ENCODE peak calls at places on chromosomes 6 and 20, in five cellular contexts. T is IMR-90; M is CD4-positive, alpha-beta memory T cell; V is aorta; B is left lung. Z is an unnamed sample. For H3K4me1 and H3K9me3, the result is how much of the 10 kb centered on the place peaks cover.

GRCh38 chr6:12916001-12916400 is 199.4 kb downstream of the PHACTR1 start:
- DNase-seq in M (no peak), T (no peak), B (no peak), V (no peak), Z (no peak)

GRCh38 chr20:47666304-47666703 is 119.0 kb downstream of the SULF2 start:
- DNase-seq in B (no peak), M (no peak), V (no peak), T (no peak), Z (no peak)

GRCh38 chr6:143164565-143165105 is 103.9 kb downstream of the AIG1 start:
- DNase-seq in M (no peak), B (no peak), T (no peak), V (no peak), Z (no peak)

GRCh38 chr6:57021086-57021720 is 25.3 kb upstream of the KIAA1586 start:
- DNase-seq in V (no peak), B (no peak), T (peak), M (peak), Z (no peak)

GRCh38 chr6:155125916-155126315 is 130.8 kb downstream of the TIAM2 start:
- DNase-seq in V (no peak), M (no peak), T (peak), B (no peak), Z (no peak)

GRCh38 chr6:109595998-109596397 is 95.0 kb downstream of the AK9 start:
- DNase-seq in M (no peak), T (peak), V (no peak), B (no peak), Z (no peak)

GRCh38 chr6:142307963-142308748 is 6.3 kb downstream of the ADGRG6 start:
- DNase-seq in M (no peak), T (no peak), V (no peak), B (no peak), Z (no peak)

GRCh38 chr6:95819939-95820338 is 195.8 kb upstream of the FUT9 start:
- DNase-seq in V (no peak), M (no peak), T (no peak), B (no peak), Z (no peak)

GRCh38 chr20:1964659-1965405 is 29.0 kb downstream of the PDYN start:
- DNase-seq in V (no peak), T (no peak), B (no peak), M (no peak), Z (no peak)

GRCh38 chr6:31534011-31534410 is 5.2 kb downstream of the MCCD1 start:
- DNase-seq in V (no peak), T (no peak), M (no peak), B (no peak), Z (no peak)

GRCh38 chr6:154239392-154239791 is 117.2 kb downstream of the IPCEF1 start:
- DNase-seq in V (no peak), B (no peak), M (no peak), T (no peak), Z (no peak)

GRCh38 chr6:133697666-133698065 is 191.2 kb upstream of the TCF21 start:
- DNase-seq in B (no peak), T (peak), V (no peak), M (no peak), Z (no peak)

GRCh38 chr20:35111141-35111888 is 18.7 kb upstream of the TRPC4AP start:
- DNase-seq in V (no peak), M (no peak), B (no peak), T (peak), Z (no peak)

GRCh38 chr6:42419490-42420280 is 32.0 kb downstream of the TRERF1 start:
- DNase-seq in M (no peak), B (no peak), T (no peak), V (no peak), Z (no peak)

GRCh38 chr6:16205377-16206144 is 32.8 kb upstream of the GMPR start:
- DNase-seq in B (no peak), M (no peak), V (no peak), T (peak), Z (no peak)

GRCh38 chr20:370977-371754 is 9.4 kb upstream of the TRIB3 start:
- DNase-seq in M (no peak), B (no peak), V (no peak), T (no peak), Z (no peak)

GRCh38 chr20:38875170-38875993 is 50.8 kb upstream of the FAM83D start:
- DNase-seq in T (no peak), B (no peak), M (peak), V (no peak), Z (no peak)

GRCh38 chr20:32456869-32457421 is 98.8 kb downstream of the ASXL1 start:
- DNase-seq in T (peak), M (no peak), V (no peak), B (no peak), Z (peak)

GRCh38 chr6:151034825-151035781 is 169.6 kb downstream of the MTHFD1L start:
- DNase-seq in M (no peak), T (no peak), B (no peak), V (no peak), Z (no peak)

GRCh38 chr6:43578748-43579147 is 2.8 kb downstream of the POLH start:
- DNase-seq in V (no peak), T (peak), B (no peak), M (no peak), Z (no peak)

GRCh38 chr6:138502546-138502945 is 3.3 kb upstream of the NHSL1 start:
- DNase-seq in M (no peak), B (no peak), V (no peak), T (no peak), Z (no peak)

GRCh38 chr20:51132286-51132810 is 109.4 kb upstream of the KCNG1 start:
- DNase-seq in M (no peak), V (no peak), T (peak), B (no peak), Z (no peak)

GRCh38 chr20:47306755-47307370 is 49.6 kb downstream of the ZMYND8 start:
- DNase-seq in T (no peak), M (no peak), B (no peak), V (no peak), Z (no peak)

GRCh38 chr20:3177746-3178477 is 4.6 kb upstream of the LZTS3 start:
- DNase-seq in B (no peak), V (peak), T (no peak), M (no peak), Z (no peak)

GRCh38 chr6:97440590-97441176 is 157.7 kb upstream of the MMS22L start:
- DNase-seq in T (peak), M (no peak), B (no peak), V (no peak), Z (no peak)

GRCh38 chr6:126890055-126890454 is 228.4 kb upstream of the RSPO3 start:
- DNase-seq in T (no peak), M (no peak), V (no peak), B (no peak), Z (no peak)

GRCh38 chr20:37456948-37457347 is 64.1 kb upstream of the NNAT start:
- DNase-seq in V (no peak), B (no peak), T (no peak), M (no peak), Z (no peak)

GRCh38 chr6:2258112-2258511 is 12.7 kb upstream of the GMDS start:
- DNase-seq in M (no peak), T (no peak), B (no peak), V (no peak), Z (no peak)

GRCh38 chr20:63289311-63290135 is 3.5 kb upstream of the COL20A1 start:
- DNase-seq in B (no peak), M (no peak), V (peak), T (no peak), Z (no peak)

GRCh38 chr6:13696226-13696625 is 15.4 kb downstream of the RANBP9 start:
- DNase-seq in B (no peak), M (no peak), V (no peak), T (peak), Z (no peak)

GRCh38 chr6:110329348-110329728 is 28.8 kb downstream of the METTL24 start:
- DNase-seq in V (no peak), M (no peak), B (no peak), T (peak), Z (peak)

GRCh38 chr6:125886914-125887313 is 69.7 kb upstream of the HINT3 start:
- DNase-seq in B (no peak), T (no peak), V (no peak), M (no peak), Z (no peak)

GRCh38 chr6:106122941-106123337 is 36.8 kb downstream of the PRDM1 start:
- DNase-seq in M (no peak), T (no peak), V (no peak), B (no peak), Z (no peak)

GRCh38 chr20:10919549-10920140 is 245.8 kb upstream of the JAG1 start:
- DNase-seq in M (no peak), T (peak), B (no peak), V (peak), Z (peak)

GRCh38 chr6:45075246-45075645 is 252.9 kb upstream of the RUNX2 start:
- DNase-seq in T (peak), B (no peak), M (no peak), V (no peak), Z (no peak)

GRCh38 chr6:3264356-3264755 is 5.6 kb downstream of the PSMG4 start:
- DNase-seq in T (no peak), V (no peak), B (no peak), M (no peak), Z (no peak)

GRCh38 chr6:90278129-90278528 is 18.5 kb downstream of the BACH2 start:
- DNase-seq in T (no peak), M (no peak), B (no peak), V (no peak), Z (no peak)
- H3K4me1 ChIP-seq in T (under half), M (under half), B (under half), V (under half), Z (under half)

GRCh38 chr20:55255016-55255415 is 750.3 kb downstream of the CBLN4 start:
- DNase-seq in T (no peak), M (no peak), V (no peak), B (no peak), Z (no peak)
- H3K9me3 ChIP-seq in T (under half), M (under half), V (under half), B (under half), Z (under half)

DNA sequence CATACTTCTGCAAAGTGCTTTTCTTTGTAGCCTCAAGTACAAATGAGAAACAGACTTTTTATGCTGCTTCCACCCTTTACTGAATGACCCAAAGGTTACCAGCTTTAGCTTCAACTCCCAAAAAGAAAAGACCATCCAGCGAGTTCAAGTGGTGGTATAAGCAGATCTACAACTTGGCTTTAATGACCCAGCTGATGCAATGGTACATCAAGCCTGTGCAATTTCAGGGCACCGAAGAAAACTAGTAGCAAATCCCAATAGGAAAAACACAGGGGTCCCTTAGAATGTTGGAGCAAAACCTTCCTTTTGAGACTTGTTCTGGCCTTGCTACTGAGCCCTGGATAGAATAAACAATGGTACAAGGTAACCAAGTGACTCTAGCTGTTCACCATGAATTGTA is 33.8 kb downstream of the STX7 start:
- DNase-seq in T (no peak), V (no peak), B (no peak), M (no peak), Z (no peak)
- H3K4me1 ChIP-seq in T (under half), V (under half), B (under half), M (under half), Z (under half)

GRCh38 chr20:61444637-61445036 is 192.6 kb downstream of the CDH4 start:
- DNase-seq in B (no peak), V (no peak), M (no peak), T (no peak), Z (no peak)
- H3K9me3 ChIP-seq in B (under half), V (under half), M (under half), T (under half), Z (under half)

GRCh38 chr6:6705061-6705425 is 116.5 kb downstream of the LY86 start:
- DNase-seq in T (no peak), B (no peak), V (no peak), M (no peak), Z (no peak)
- H3K4me1 ChIP-seq in T (under half), B (under half), V (under half), M (under half), Z (under half)

DNA sequence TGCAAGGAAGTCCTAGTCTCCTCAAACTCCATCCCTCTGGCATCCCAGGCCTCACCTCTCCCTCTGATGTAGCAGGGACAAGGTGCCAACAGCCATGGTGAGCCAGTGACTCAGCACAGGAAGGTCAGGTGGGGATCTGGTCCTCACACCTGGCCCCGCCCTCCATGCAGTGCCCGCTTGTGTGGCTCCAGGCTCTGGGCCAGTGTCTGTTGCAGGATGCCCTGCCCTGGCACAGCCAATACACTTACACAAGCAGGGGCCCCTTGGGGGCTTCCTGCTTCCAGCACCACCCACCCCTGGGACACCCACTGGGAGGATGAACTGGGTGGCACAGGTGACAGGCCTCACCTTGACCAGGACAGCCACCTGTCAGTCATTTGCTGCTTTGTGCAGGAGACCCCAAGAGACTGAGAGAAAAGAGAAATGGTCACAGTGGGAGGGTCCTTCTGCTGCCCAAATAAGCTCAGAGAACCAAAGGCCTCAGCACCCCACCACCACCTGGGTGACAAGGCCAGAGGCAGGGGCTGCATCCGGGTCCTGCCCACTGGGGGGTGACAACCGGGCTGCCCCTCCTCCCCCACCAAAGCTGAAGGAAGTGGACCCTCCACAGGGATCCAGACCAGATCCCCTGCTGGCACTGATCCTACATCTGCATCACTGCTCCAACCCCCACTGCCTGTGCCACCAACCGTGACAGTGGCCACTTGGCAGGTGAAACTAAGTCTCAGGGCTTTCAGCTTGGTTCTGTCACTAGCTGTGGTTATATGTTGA is 658.8 kb upstream of the DEFB115 start:
- DNase-seq in B (no peak), V (no peak), M (no peak), T (no peak), Z (no peak)
- H3K9me3 ChIP-seq in B (under half), V (under half), M (under half), T (under half), Z (under half)

DNA sequence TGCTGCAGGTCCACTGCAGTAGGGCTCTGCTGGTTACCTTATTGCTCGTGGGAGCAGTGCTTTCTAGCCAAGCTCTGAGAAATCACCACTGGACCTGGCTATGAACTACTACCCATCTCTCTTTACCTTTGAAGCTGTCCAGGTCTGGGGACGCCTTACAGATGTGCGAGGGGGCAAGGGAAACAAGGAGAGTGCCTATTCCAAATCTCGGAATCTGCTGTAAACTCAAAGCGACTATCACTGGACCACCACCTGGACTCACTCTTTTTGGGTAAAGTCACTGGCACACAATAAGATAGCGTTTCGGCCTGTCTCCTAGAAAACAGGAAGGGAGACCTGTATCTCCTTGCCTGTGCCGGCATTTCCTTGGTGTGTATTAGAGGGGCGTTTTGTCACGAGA is 5.3 kb downstream of the NRN1 start:
- DNase-seq in B (no peak), V (no peak), M (no peak), T (no peak), Z (no peak)
- H3K4me1 ChIP-seq in B (half or more), V (under half), M (half or more), T (under half), Z (under half)

DNA sequence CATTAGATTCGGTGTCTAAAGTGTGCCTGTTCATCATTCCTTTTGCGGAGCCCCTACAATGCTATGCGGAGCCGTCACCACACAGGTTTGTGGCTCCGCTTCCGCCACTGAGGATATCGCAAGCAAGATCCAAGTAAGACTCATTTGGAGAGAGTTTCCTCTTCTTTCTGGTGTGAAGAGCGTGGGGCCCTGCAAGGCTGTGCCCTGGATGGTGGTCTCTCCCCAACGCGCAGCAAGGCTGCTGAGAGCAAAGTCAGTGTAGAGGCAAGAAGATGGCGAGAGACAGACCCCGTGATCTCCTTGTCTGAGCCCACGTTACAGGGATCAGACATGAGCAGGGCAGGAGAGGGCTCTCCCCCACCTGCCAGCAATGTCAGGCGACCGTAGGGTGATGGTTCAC is 96.3 kb upstream of the AFDN start:
- DNase-seq in V (no peak), B (no peak), T (no peak), M (no peak), Z (no peak)
- H3K9me3 ChIP-seq in V (under half), B (under half), T (under half), M (under half), Z (under half)

GRCh38 chr6:17706580-17707370 is at the start of gene NUP153:
- DNase-seq in M (peak), T (peak), V (peak), B (peak), Z (peak)

GRCh38 chr6:17705428-17705777 is 1.3 kb downstream of the NUP153 start:
- DNase-seq in V (peak), M (no peak), T (peak), B (peak), Z (peak)

GRCh38 chr6:17700421-17701416 is 6.0 kb downstream of the NUP153 start:
- DNase-seq in M (no peak), T (no peak), V (no peak), B (no peak), Z (no peak)

GRCh38 chr6:17705778-17706579 is 746 bp downstream of the NUP153 start:
- DNase-seq in T (peak), B (peak), V (peak), M (peak), Z (peak)

GRCh38 chr6:17703256-17703694 is 3.5 kb downstream of the NUP153 start:
- DNase-seq in B (no peak), M (peak), V (no peak), T (peak), Z (no peak)
- H3K4me1 ChIP-seq in B (half or more), M (half or more), V (under half), T (under half), Z (under half)

Z was measured in ovary.